ENCODE peak calls at places on chromosomes 12 and 14, in four cellular contexts. One of them, this sample, is unnamed.

GRCh38 chr12:50164963-50165362 is 2.2 kb downstream of the CERS5 start:
- DNase-seq in HCT116: no peak
- DNase-seq in GM12878: no peak
- DNase-seq in HepG2: no peak
- DNase-seq in this sample: no peak

GRCh38 chr14:72641086-72641485 is 252.8 kb downstream of the DPF3 start:
- DNase-seq in HCT116: no peak
- DNase-seq in GM12878: no peak
- DNase-seq in HepG2: no peak
- DNase-seq in this sample: no peak

GRCh38 chr12:2692156-2692555 is 102.6 kb upstream of the FKBP4 start:
- DNase-seq in HCT116: no peak
- DNase-seq in GM12878: no peak
- DNase-seq in HepG2: no peak
- DNase-seq in this sample: no peak

GRCh38 chr14:72615511-72616121 is 278.3 kb downstream of the DPF3 start:
- DNase-seq in HCT116: no peak
- DNase-seq in GM12878: no peak
- DNase-seq in HepG2: no peak
- DNase-seq in this sample: no peak

GRCh38 chr12:79925492-79925891 is 9.4 kb downstream of the PPP1R12A start:
- DNase-seq in HCT116: no peak
- DNase-seq in GM12878: no peak
- DNase-seq in HepG2: no peak
- DNase-seq in this sample: no peak

GRCh38 chr12:96172981-96173380 is 21.2 kb upstream of the ELK3 start:
- DNase-seq in HCT116: no peak
- DNase-seq in GM12878: no peak
- DNase-seq in HepG2: no peak
- DNase-seq in this sample: no peak

GRCh38 chr14:27573018-27573417 is 975.2 kb upstream of the NOVA1 start:
- DNase-seq in HCT116: no peak
- DNase-seq in GM12878: no peak
- DNase-seq in HepG2: no peak
- DNase-seq in this sample: no peak

GRCh38 chr12:12899530-12900380 is 8.4 kb downstream of the GPRC5A start:
- DNase-seq in HCT116: no peak
- DNase-seq in GM12878: no peak
- DNase-seq in HepG2: no peak
- DNase-seq in this sample: no peak

GRCh38 chr14:100522616-100523021 is 64.6 kb downstream of the BEGAIN start:
- DNase-seq in HCT116: no peak
- DNase-seq in GM12878: no peak
- DNase-seq in HepG2: no peak
- DNase-seq in this sample: no peak

GRCh38 chr12:106685381-106685780 is 89.1 kb upstream of the RIC8B start:
- DNase-seq in HCT116: no peak
- DNase-seq in GM12878: no peak
- DNase-seq in HepG2: no peak
- DNase-seq in this sample: no peak

GRCh38 chr14:72975776-72976175 is 49.5 kb downstream of the DCAF4 start:
- DNase-seq in HCT116: no peak
- DNase-seq in GM12878: no peak
- DNase-seq in HepG2: peak; percentile 4
- DNase-seq in this sample: peak; percentile 16

GRCh38 chr12:98344034-98344565 is 171.3 kb upstream of the TMPO start:
- DNase-seq in HCT116: no peak
- DNase-seq in GM12878: no peak
- DNase-seq in HepG2: no peak
- DNase-seq in this sample: no peak

GRCh38 chr12:21815306-21816062 is 41.0 kb upstream of the KCNJ8 start:
- DNase-seq in HCT116: no peak
- DNase-seq in GM12878: no peak
- DNase-seq in HepG2: no peak
- DNase-seq in this sample: no peak

GRCh38 chr14:68474741-68475140 is 318.1 kb downstream of the ZFP36L1 start:
- DNase-seq in HCT116: no peak
- DNase-seq in GM12878: no peak
- DNase-seq in HepG2: no peak
- DNase-seq in this sample: no peak

GRCh38 chr12:70795608-70796007 is 124.9 kb downstream of the PTPRR start:
- DNase-seq in HCT116: no peak
- DNase-seq in GM12878: no peak
- DNase-seq in HepG2: no peak
- DNase-seq in this sample: no peak

GRCh38 chr14:76227450-76228050 is 75.8 kb downstream of the GPATCH2L start:
- DNase-seq in HCT116: no peak
- DNase-seq in GM12878: no peak
- DNase-seq in HepG2: no peak
- DNase-seq in this sample: no peak

GRCh38 chr12:1552978-1553471 is 41.4 kb downstream of the FBXL14 start:
- DNase-seq in HCT116: no peak
- DNase-seq in GM12878: no peak
- DNase-seq in HepG2: no peak
- DNase-seq in this sample: no peak

GRCh38 chr12:48972213-48973021 is 882 bp upstream of the WNT10B start:
- DNase-seq in HCT116: no peak
- DNase-seq in GM12878: no peak
- DNase-seq in HepG2: no peak
- DNase-seq in this sample: no peak

GRCh38 chr12:110577717-110578521 is 5.2 kb downstream of the PPTC7 start:
- DNase-seq in HCT116: peak; percentile 97
- DNase-seq in GM12878: peak; percentile 84
- DNase-seq in HepG2: no peak
- DNase-seq in this sample: no peak

GRCh38 chr12:6854036-6854435 is 2.1 kb downstream of the USP5 start:
- DNase-seq in HCT116: no peak
- DNase-seq in GM12878: no peak
- DNase-seq in HepG2: peak; percentile 78
- DNase-seq in this sample: no peak

GRCh38 chr12:51246254-51246853 is 7.7 kb downstream of the DAZAP2 start:
- DNase-seq in HCT116: no peak
- DNase-seq in GM12878: no peak
- DNase-seq in HepG2: no peak
- DNase-seq in this sample: peak; percentile 29

GRCh38 chr12:71415336-71416231 is 24.0 kb upstream of the LGR5 start:
- DNase-seq in HCT116: peak; percentile 42
- DNase-seq in GM12878: peak; percentile 7
- DNase-seq in HepG2: peak; percentile 60
- DNase-seq in this sample: peak; percentile 48

GRCh38 chr14:99264691-99265090 is 7.3 kb downstream of the BCL11B start:
- DNase-seq in HCT116: no peak
- DNase-seq in GM12878: no peak
- DNase-seq in HepG2: no peak
- DNase-seq in this sample: no peak

GRCh38 chr14:29927596-29928341 is at the start of gene PRKD1:
- DNase-seq in HCT116: no peak
- DNase-seq in GM12878: no peak
- DNase-seq in HepG2: peak; percentile 28
- DNase-seq in this sample: peak; percentile 32

GRCh38 chr12:85138833-85139232 is 102.7 kb downstream of the LRRIQ1 start:
- DNase-seq in HCT116: no peak
- DNase-seq in GM12878: no peak
- DNase-seq in HepG2: no peak
- DNase-seq in this sample: no peak

DNA sequence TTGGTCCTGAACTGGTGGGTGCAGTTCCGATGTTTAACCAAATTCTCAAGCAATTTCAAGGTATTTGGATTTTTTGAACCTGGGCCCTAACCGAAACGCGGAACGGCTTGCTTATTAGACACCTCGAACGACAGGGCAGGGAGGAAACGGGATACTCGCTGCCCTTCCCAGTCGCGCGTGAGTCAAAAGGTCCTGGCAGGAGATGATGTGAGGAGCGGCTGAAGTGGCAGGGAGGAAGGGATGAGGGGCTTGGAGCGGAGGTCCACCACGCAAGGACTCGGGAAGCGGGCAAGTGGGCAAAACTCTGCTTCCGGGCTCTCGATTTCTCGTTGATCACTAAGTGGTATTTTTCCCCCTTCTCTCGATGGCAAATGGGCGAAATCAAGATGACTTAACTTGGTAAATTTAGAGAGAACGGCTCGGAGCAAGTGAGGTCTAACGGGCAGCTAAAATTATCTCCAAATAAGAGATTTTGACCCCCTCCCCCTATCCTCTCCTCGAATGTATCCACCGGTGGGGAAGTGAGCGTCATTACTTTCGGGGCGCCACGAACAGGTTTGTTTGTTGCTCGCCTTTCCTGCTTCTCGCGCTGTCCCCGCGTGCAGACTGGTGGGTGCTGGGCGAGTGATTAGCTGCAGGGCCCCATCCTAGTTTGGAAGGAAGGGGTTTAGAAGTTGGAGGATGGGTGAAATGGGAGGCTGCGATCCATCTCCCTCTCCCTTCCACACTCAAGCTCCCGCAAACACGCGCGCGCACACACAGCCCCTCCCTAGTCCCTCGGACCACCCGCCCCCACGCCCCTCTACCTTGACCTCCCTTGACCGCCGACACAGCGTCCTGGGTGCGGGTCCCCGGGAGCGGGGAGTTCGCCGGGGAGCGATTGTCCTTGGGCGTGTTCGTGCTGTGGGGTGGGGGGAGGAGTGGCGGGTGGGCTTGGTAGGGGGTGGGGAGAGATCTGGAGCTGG is 987 bp upstream of the NTF3 start:
- DNase-seq in HCT116: no peak
- DNase-seq in GM12878: no peak
- DNase-seq in HepG2: no peak
- DNase-seq in this sample: no peak
- TF ChIP-seq ZNF274 in HCT116: no peak
- TF ChIP-seq ZNF274 in GM12878: no peak
- TF ChIP-seq ZNF274 in HepG2: no peak
- TF ChIP-seq ZNF274 in this sample: no peak

DNA sequence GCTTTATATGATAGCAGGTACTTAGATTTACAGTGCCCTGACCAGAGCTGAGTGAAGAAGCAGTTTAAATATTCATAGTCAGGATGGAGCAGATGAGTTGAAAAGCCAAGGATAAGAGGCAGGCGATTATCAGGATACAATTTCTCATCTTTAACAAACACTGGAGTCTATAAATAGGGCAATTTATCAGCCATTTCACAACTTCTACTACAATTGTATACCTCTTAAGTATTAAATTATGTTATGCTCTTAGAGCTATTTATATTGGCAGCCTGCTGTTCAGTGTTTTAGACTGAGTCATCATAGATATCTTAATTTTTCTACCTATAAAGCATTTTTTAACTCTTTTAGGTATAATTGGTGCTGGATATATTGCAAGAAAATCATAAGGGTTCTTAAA is 360.1 kb downstream of the TRHDE start:
- DNase-seq in HCT116: no peak
- DNase-seq in GM12878: no peak
- DNase-seq in HepG2: no peak
- DNase-seq in this sample: no peak
- TF ChIP-seq ZNF274 in HCT116: no peak
- TF ChIP-seq ZNF274 in GM12878: no peak
- TF ChIP-seq ZNF274 in HepG2: no peak
- TF ChIP-seq ZNF274 in this sample: no peak

GRCh38 chr14:21852061-21852664 is 178.5 kb upstream of the OR4E1 start:
- DNase-seq in HCT116: peak; percentile 16
- DNase-seq in GM12878: no peak
- DNase-seq in HepG2: peak; percentile 47
- DNase-seq in this sample: peak; percentile 5

GRCh38 chr14:21840765-21841164 is 167.1 kb upstream of the OR4E1 start:
- DNase-seq in HCT116: peak; percentile 24
- DNase-seq in GM12878: no peak
- DNase-seq in HepG2: no peak
- DNase-seq in this sample: no peak

GRCh38 chr14:21846227-21846885 is 172.7 kb upstream of the OR4E1 start:
- DNase-seq in HCT116: no peak
- DNase-seq in GM12878: no peak
- DNase-seq in HepG2: peak; percentile 34
- DNase-seq in this sample: peak; percentile 14
- TF ChIP-seq ZNF274 in HCT116: no peak
- TF ChIP-seq ZNF274 in GM12878: no peak
- TF ChIP-seq ZNF274 in HepG2: no peak
- TF ChIP-seq ZNF274 in this sample: no peak

GRCh38 chr14:26170885-26171284 is 426.9 kb downstream of the NOVA1 start:
- DNase-seq in HCT116: no peak
- DNase-seq in GM12878: no peak
- DNase-seq in HepG2: no peak
- DNase-seq in this sample: no peak

GRCh38 chr14:26174395-26174794 is 423.4 kb downstream of the NOVA1 start:
- DNase-seq in HCT116: no peak
- DNase-seq in GM12878: no peak
- DNase-seq in HepG2: no peak
- DNase-seq in this sample: no peak

GRCh38 chr14:26180221-26180620 is 417.6 kb downstream of the NOVA1 start:
- DNase-seq in HCT116: no peak
- DNase-seq in GM12878: no peak
- DNase-seq in HepG2: no peak
- DNase-seq in this sample: no peak

GRCh38 chr14:26173581-26173980 is 424.3 kb downstream of the NOVA1 start:
- DNase-seq in HCT116: no peak
- DNase-seq in GM12878: no peak
- DNase-seq in HepG2: no peak
- DNase-seq in this sample: no peak

GRCh38 chr14:26175659-26176058 is 422.2 kb downstream of the NOVA1 start:
- DNase-seq in HCT116: no peak
- DNase-seq in GM12878: no peak
- DNase-seq in HepG2: no peak
- DNase-seq in this sample: no peak
- TF ChIP-seq ZNF274 in HCT116: no peak
- TF ChIP-seq ZNF274 in GM12878: no peak
- TF ChIP-seq ZNF274 in HepG2: no peak
- TF ChIP-seq ZNF274 in this sample: no peak

GRCh38 chr12:47557401-47557800 is 148.4 kb downstream of the RPAP3 start:
- DNase-seq in HCT116: no peak
- DNase-seq in GM12878: no peak
- DNase-seq in HepG2: no peak
- DNase-seq in this sample: no peak

GRCh38 chr12:47558625-47559345 is 147.0 kb downstream of the RPAP3 start:
- DNase-seq in HCT116: no peak
- DNase-seq in GM12878: no peak
- DNase-seq in HepG2: no peak
- DNase-seq in this sample: no peak

GRCh38 chr12:47554046-47554653 is 151.7 kb downstream of the RPAP3 start:
- DNase-seq in HCT116: no peak
- DNase-seq in GM12878: no peak
- DNase-seq in HepG2: no peak
- DNase-seq in this sample: no peak

GRCh38 chr12:47556219-47556618 is 149.6 kb downstream of the RPAP3 start:
- DNase-seq in HCT116: no peak
- DNase-seq in GM12878: no peak
- DNase-seq in HepG2: no peak
- DNase-seq in this sample: no peak

GRCh38 chr12:47556631-47557030 is 149.2 kb downstream of the RPAP3 start:
- DNase-seq in HCT116: no peak
- DNase-seq in GM12878: no peak
- DNase-seq in HepG2: no peak
- DNase-seq in this sample: no peak
- TF ChIP-seq ZNF274 in HCT116: no peak
- TF ChIP-seq ZNF274 in GM12878: no peak
- TF ChIP-seq ZNF274 in HepG2: no peak
- TF ChIP-seq ZNF274 in this sample: no peak

GRCh38 chr12:103011974-103012763 is 54.7 kb downstream of the ASCL1 start:
- DNase-seq in HCT116: no peak
- DNase-seq in GM12878: no peak
- DNase-seq in HepG2: no peak
- DNase-seq in this sample: no peak
- TF ChIP-seq ZNF274 in HCT116: no peak
- TF ChIP-seq ZNF274 in GM12878: no peak
- TF ChIP-seq ZNF274 in HepG2: no peak
- TF ChIP-seq ZNF274 in this sample: no peak